ENCODE peak calls at places on chromosomes 12 and 14, in ten cellular contexts. A, O, W, D, L, R, Y, I, K and H are unnamed samples.

GRCh38 chr12:53300187-53300586 is 692 bp downstream of the MYG1 start:
- DNase-seq in W (no peak), I (no peak), D (no peak), K (no peak), R (peak; percentile 72), A (no peak), Y (no peak), O (peak; percentile 84), L (no peak), H (no peak)

GRCh38 chr12:15732341-15733061 is 56.7 kb downstream of the EPS8 start:
- DNase-seq in R (peak; percentile 87), O (peak; percentile 77), W (no peak), K (no peak), Y (no peak), I (no peak), L (no peak), A (no peak), D (no peak), H (no peak)

GRCh38 chr12:124626841-124627502 is 59.6 kb upstream of the NCOR2 start:
- DNase-seq in O (peak; percentile 54), W (no peak), K (no peak), L (no peak), Y (no peak), R (peak; percentile 77), A (no peak), D (no peak), I (peak; percentile 87), H (peak; percentile 85)

GRCh38 chr12:6272300-6273208 is 37.9 kb upstream of the PLEKHG6 start:
- DNase-seq in A (no peak), O (no peak), D (no peak), L (no peak), Y (no peak), I (peak; percentile 21), K (no peak), W (no peak), R (no peak), H (no peak)

GRCh38 chr12:123271182-123271491 is 519 bp downstream of the CDK2AP1 start:
- DNase-seq in Y (peak; percentile 63), K (peak; percentile 79), W (peak; percentile 14), R (peak; percentile 41), A (peak; percentile 59), L (peak; percentile 42), O (peak; percentile 91), I (peak; percentile 88), D (peak; percentile 51), H (no peak)

GRCh38 chr12:45726594-45727300 is 2.8 kb upstream of the ARID2 start:
- DNase-seq in A (peak; percentile 31), D (peak; percentile 7), I (peak; percentile 83), O (peak; percentile 78), L (peak; percentile 27), Y (no peak), R (peak; percentile 31), W (peak; percentile 21), K (peak; percentile 62), H (peak; percentile 63)

GRCh38 chr12:76670776-76671175 is 93.1 kb upstream of the ZDHHC17 start:
- DNase-seq in O (peak; percentile 63), L (no peak), K (no peak), R (peak; percentile 37), A (no peak), D (no peak), I (no peak), W (no peak), Y (no peak), H (no peak)

GRCh38 chr14:61350871-61351270 is 29.5 kb downstream of the PRKCH start:
- DNase-seq in A (no peak), O (no peak), L (no peak), R (no peak), K (no peak), D (no peak), I (no peak), Y (no peak), W (no peak), H (no peak)

GRCh38 chr12:46904406-46905240 is 78.8 kb upstream of the SLC38A4 start:
- DNase-seq in K (no peak), R (no peak), O (peak; percentile 56), W (no peak), D (no peak), I (no peak), L (no peak), Y (no peak), A (no peak), H (no peak)

GRCh38 chr12:48198619-48198973 is 4.5 kb downstream of the OR10AD1 start:
- DNase-seq in L (no peak), O (peak; percentile 70), K (no peak), I (peak; percentile 78), R (no peak), Y (peak; percentile 36), D (peak; percentile 2), W (no peak), A (no peak), H (peak; percentile 61)

GRCh38 chr12:30824311-30824710 is 69.6 kb upstream of the CAPRIN2 start:
- DNase-seq in R (no peak), W (no peak), K (no peak), A (no peak), Y (no peak), D (no peak), I (no peak), O (no peak), L (no peak), H (no peak)

GRCh38 chr12:77796775-77797174 is 33.9 kb upstream of the NAV3 start:
- DNase-seq in A (no peak), K (no peak), W (no peak), D (no peak), Y (no peak), R (peak; percentile 62), L (no peak), O (peak; percentile 41), I (no peak), H (no peak)

GRCh38 chr12:64825143-64826011 is 930 bp downstream of the TBC1D30 start:
- DNase-seq in D (no peak), K (peak; percentile 7), Y (no peak), I (no peak), L (no peak), R (no peak), A (no peak), W (peak; percentile 83), O (no peak), H (no peak)

GRCh38 chr12:99767809-99768208 is 120.3 kb downstream of the GARIN6 start:
- DNase-seq in K (no peak), A (no peak), O (peak; percentile 56), D (no peak), W (peak; percentile 22), R (peak; percentile 40), I (no peak), Y (no peak), L (no peak), H (no peak)

GRCh38 chr12:109113661-109114321 is 2.6 kb upstream of the ACACB start:
- DNase-seq in L (no peak), W (no peak), O (no peak), R (no peak), Y (no peak), K (no peak), I (peak; percentile 60), A (no peak), D (no peak), H (no peak)

GRCh38 chr12:85633491-85633890 is 202.7 kb downstream of the RASSF9 start:
- DNase-seq in O (no peak), R (no peak), Y (no peak), L (no peak), D (no peak), W (no peak), A (no peak), I (no peak), K (no peak), H (no peak)

GRCh38 chr12:104596876-104597833 is 140.4 kb downstream of the CHST11 start:
- DNase-seq in D (no peak), A (no peak), R (no peak), Y (no peak), I (no peak), O (no peak), K (no peak), W (no peak), L (no peak), H (no peak)